ENCODE peak calls at places on chromosome 22, in eight cellular contexts. S is mucosa of gallbladder; M is kidney; T is T-cell; R is naive thymus-derived CD8-positive, alpha-beta T cell; P is BJ; W is CD8-positive, alpha-beta T cell; C is T-helper 2 cell. A is an unnamed sample.
A peak's percentile ranks its signal among the peaks of the same experiment; 100 is the strongest.

GRCh38 chr22:47029244-47030001 is 267.0 kb downstream of the TBC1D22A start:
- DNase-seq in S (no peak), M (peak; percentile 66), T (no peak), R (no peak), P (no peak), W (no peak), C (no peak), A (no peak)

GRCh38 chr22:22479999-22480532 is 28.5 kb downstream of the ZNF280B start:
- DNase-seq in S (no peak), M (no peak), T (no peak), R (no peak), P (no peak), W (no peak), C (no peak), A (no peak)

GRCh38 chr22:37362618-37363017 is 64.7 kb downstream of the ELFN2 start:
- DNase-seq in S (no peak), M (no peak), T (no peak), R (no peak), P (no peak), W (no peak), C (no peak), A (no peak)

GRCh38 chr22:25069758-25070461 is 117.4 kb downstream of the KIAA1671 start:
- DNase-seq in S (no peak), M (no peak), T (no peak), R (no peak), P (no peak), W (peak; percentile 35), C (no peak), A (peak; percentile 29)

GRCh38 chr22:40799008-40799407 is 20.1 kb downstream of the SLC25A17 start:
- DNase-seq in S (no peak), M (no peak), T (no peak), R (no peak), P (no peak), W (no peak), C (no peak), A (no peak)

GRCh38 chr22:41925783-41926460 is 684 bp downstream of the TNFRSF13C start:
- DNase-seq in S (peak; percentile 56), M (no peak), T (peak; percentile 50), R (peak; percentile 63), P (no peak), W (peak; percentile 85), C (peak; percentile 59), A (peak; percentile 76)

GRCh38 chr22:22877523-22878210 is 9.9 kb upstream of the IGLL5 start:
- DNase-seq in S (peak; percentile 67), M (peak; percentile 87), T (peak; percentile 55), R (peak; percentile 57), P (no peak), W (peak; percentile 81), C (peak; percentile 68), A (no peak)

GRCh38 chr22:46737105-46737975 is 712 bp downstream of the CERK start:
- DNase-seq in S (no peak), M (no peak), T (no peak), R (peak; percentile 20), P (no peak), W (peak; percentile 47), C (no peak), A (peak; percentile 64)

GRCh38 chr22:41367680-41368542 is 13.8 kb upstream of the TEF start:
- DNase-seq in S (peak; percentile 33), M (peak; percentile 78), T (no peak), R (no peak), P (peak; percentile 31), W (no peak), C (no peak), A (peak; percentile 52)

GRCh38 chr22:17368727-17369552 is at the start of gene CECR2:
- DNase-seq in S (no peak), M (peak; percentile 79), T (no peak), R (no peak), P (no peak), W (no peak), C (no peak), A (peak; percentile 90)

GRCh38 chr22:38871360-38872171 is 450 bp downstream of the CBX6 start:
- DNase-seq in S (no peak), M (peak; percentile 83), T (no peak), R (no peak), P (no peak), W (no peak), C (no peak), A (no peak)

GRCh38 chr22:46052331-46052771 is 75.4 kb upstream of the WNT7B start:
- DNase-seq in S (no peak), M (peak; percentile 74), T (no peak), R (no peak), P (no peak), W (no peak), C (no peak), A (no peak)

GRCh38 chr22:41742918-41743317 is 43.6 kb downstream of the MEI1 start:
- DNase-seq in S (no peak), M (no peak), T (no peak), R (no peak), P (no peak), W (no peak), C (no peak), A (no peak)

GRCh38 chr22:40009231-40009769 is 14.5 kb downstream of the FAM83F start:
- DNase-seq in S (no peak), M (no peak), T (no peak), R (no peak), P (no peak), W (no peak), C (no peak), A (peak; percentile 57)